ENCODE peak calls at places on chromosomes 13 and 19, in five cellular contexts. C is CD4-positive, CD25-positive, alpha-beta regulatory T cell; A is H1; G is endodermal cell; U is right lobe of liver. W is an unnamed sample.

GRCh38 chr13:40130871-40131636 is 475.6 kb downstream of the COG6 start:
- DNase-seq in C (no peak), A (no peak), G (no peak), U (no peak), W (no peak)

GRCh38 chr13:28336193-28336657 is 158.7 kb downstream of the FLT1 start:
- DNase-seq in C (no peak), A (no peak), G (no peak), U (no peak), W (no peak)

GRCh38 chr13:46374710-46375109 is 12.3 kb downstream of the RUBCNL start:
- DNase-seq in C (no peak), A (no peak), G (no peak), U (no peak), W (no peak)

GRCh38 chr13:32323912-32324311 is 8.6 kb downstream of the BRCA2 start:
- DNase-seq in C (no peak), A (no peak), G (no peak), U (no peak), W (peak; percentile 62)

GRCh38 chr13:21330126-21330861 is 128.8 kb downstream of the ZDHHC20 start:
- DNase-seq in C (no peak), A (no peak), G (no peak), U (no peak), W (peak; percentile 34)

GRCh38 chr13:77909827-77910226 is 8.8 kb downstream of the EDNRB start:
- DNase-seq in C (no peak), A (no peak), G (no peak), U (no peak), W (no peak)

GRCh38 chr13:77537302-77537919 is 1.9 kb downstream of the SCEL start:
- DNase-seq in C (no peak), A (no peak), G (no peak), U (no peak), W (no peak)

GRCh38 chr13:44710576-44710975 is 134.4 kb upstream of the TSC22D1 start:
- DNase-seq in C (no peak), A (no peak), G (no peak), U (no peak), W (peak; percentile 74)

GRCh38 chr13:50512602-50513527 is 330.6 kb downstream of the DLEU7 start:
- DNase-seq in C (peak; percentile 33), A (no peak), G (no peak), U (peak; percentile 63), W (peak; percentile 73)

GRCh38 chr19:718251-719024 is 9.7 kb downstream of the PALM start:
- DNase-seq in C (no peak), A (peak; percentile 60), G (no peak), U (no peak), W (no peak)

GRCh38 chr13:101700598-101700997 is 248.1 kb downstream of the ITGBL1 start:
- DNase-seq in C (no peak), A (no peak), G (no peak), U (no peak), W (peak; percentile 81)

GRCh38 chr19:1269478-1270167 is 491 bp downstream of the CIRBP start:
- DNase-seq in C (peak; percentile 87), A (peak; percentile 91), G (peak; percentile 90), U (peak; percentile 89), W (peak; percentile 92)

GRCh38 chr13:67642638-67643037 is 412.5 kb upstream of the PCDH9 start:
- DNase-seq in C (no peak), A (no peak), G (no peak), U (no peak), W (no peak)

GRCh38 chr19:35757231-35757748 is 461 bp upstream of the HSPB6 start:
- DNase-seq in C (no peak), A (no peak), G (no peak), U (peak; percentile 67), W (peak; percentile 95)

GRCh38 chr19:18274776-18275356 is 614 bp upstream of the IQCN start:
- DNase-seq in C (peak; percentile 62), A (no peak), G (peak; percentile 76), U (peak; percentile 89), W (peak; percentile 95)

GRCh38 chr19:13487985-13488384 is 18.3 kb downstream of the CACNA1A start:
- DNase-seq in C (no peak), A (no peak), G (no peak), U (no peak), W (no peak)

GRCh38 chr13:27583645-27584044 is 36.7 kb downstream of the LNX2 start:
- DNase-seq in C (no peak), A (no peak), G (no peak), U (no peak), W (no peak)

GRCh38 chr13:75645141-75645540 is 9.0 kb downstream of the LMO7 start:
- DNase-seq in C (no peak), A (no peak), G (no peak), U (no peak), W (peak; percentile 65)

GRCh38 chr19:1235625-1236538 is 1.9 kb downstream of the CBARP start:
- DNase-seq in C (no peak), A (no peak), G (no peak), U (no peak), W (no peak)

GRCh38 chr19:41064974-41065569 is 23.2 kb upstream of the CYP2A13 start:
- DNase-seq in C (no peak), A (no peak), G (peak; percentile 63), U (no peak), W (peak; percentile 5)

GRCh38 chr13:48950507-48950886 is 25.2 kb upstream of the FNDC3A start:
- DNase-seq in C (no peak), A (no peak), G (no peak), U (no peak), W (peak; percentile 27)

GRCh38 chr13:67763984-67764383 is 533.8 kb upstream of the PCDH9 start:
- DNase-seq in C (no peak), A (no peak), G (no peak), U (no peak), W (no peak)

GRCh38 chr19:33496496-33496895 is 25.1 kb downstream of the PEPD start:
- DNase-seq in C (no peak), A (no peak), G (no peak), U (no peak), W (no peak)

GRCh38 chr13:76792680-76793334 is 93.4 kb downstream of the KCTD12 start:
- DNase-seq in C (no peak), A (no peak), G (no peak), U (no peak), W (peak; percentile 63)

GRCh38 chr19:44260695-44261446 is 1.2 kb downstream of the ZNF233 start:
- DNase-seq in C (no peak), A (no peak), G (no peak), U (no peak), W (no peak)

GRCh38 chr19:35673121-35673804 is 6.9 kb downstream of the UPK1A start:
- DNase-seq in C (no peak), A (peak; percentile 89), G (peak; percentile 92), U (peak; percentile 55), W (peak; percentile 76)

GRCh38 chr19:44647144-44647543 is 3.4 kb downstream of the PVR start:
- DNase-seq in C (no peak), A (no peak), G (no peak), U (peak; percentile 23), W (no peak)

GRCh38 chr13:100796463-100796862 is 121.9 kb upstream of the TMTC4 start:
- DNase-seq in C (no peak), A (no peak), G (no peak), U (no peak), W (no peak)

GRCh38 chr13:21014666-21015170 is 46.7 kb downstream of the LATS2 start:
- DNase-seq in C (no peak), A (no peak), G (no peak), U (peak; percentile 34), W (peak; percentile 89)

GRCh38 chr13:98478134-98479129 is 98.5 kb downstream of the STK24 start:
- DNase-seq in C (no peak), A (no peak), G (peak; percentile 70), U (no peak), W (no peak)
- H3K4me1 ChIP-seq in C (peaks cover 66% of the 10 kb centered on the region), A (peaks cover 19% of the 10 kb centered on the region), G (peaks cover 19% of the 10 kb centered on the region), U (no peaks in the 10 kb centered on the region), W (peaks cover 28% of the 10 kb centered on the region)

GRCh38 chr19:4701557-4701956 is 22.1 kb downstream of the DPP9 start:
- DNase-seq in C (no peak), A (no peak), G (no peak), U (no peak), W (no peak)
- H3K36me3 ChIP-seq in C (peaks cover 63% of the 10 kb centered on the region), A (peaks cover 46% of the 10 kb centered on the region), G (peaks cover 61% of the 10 kb centered on the region), U (peaks cover 75% of the 10 kb centered on the region), W (peaks cover 71% of the 10 kb centered on the region)

DNA sequence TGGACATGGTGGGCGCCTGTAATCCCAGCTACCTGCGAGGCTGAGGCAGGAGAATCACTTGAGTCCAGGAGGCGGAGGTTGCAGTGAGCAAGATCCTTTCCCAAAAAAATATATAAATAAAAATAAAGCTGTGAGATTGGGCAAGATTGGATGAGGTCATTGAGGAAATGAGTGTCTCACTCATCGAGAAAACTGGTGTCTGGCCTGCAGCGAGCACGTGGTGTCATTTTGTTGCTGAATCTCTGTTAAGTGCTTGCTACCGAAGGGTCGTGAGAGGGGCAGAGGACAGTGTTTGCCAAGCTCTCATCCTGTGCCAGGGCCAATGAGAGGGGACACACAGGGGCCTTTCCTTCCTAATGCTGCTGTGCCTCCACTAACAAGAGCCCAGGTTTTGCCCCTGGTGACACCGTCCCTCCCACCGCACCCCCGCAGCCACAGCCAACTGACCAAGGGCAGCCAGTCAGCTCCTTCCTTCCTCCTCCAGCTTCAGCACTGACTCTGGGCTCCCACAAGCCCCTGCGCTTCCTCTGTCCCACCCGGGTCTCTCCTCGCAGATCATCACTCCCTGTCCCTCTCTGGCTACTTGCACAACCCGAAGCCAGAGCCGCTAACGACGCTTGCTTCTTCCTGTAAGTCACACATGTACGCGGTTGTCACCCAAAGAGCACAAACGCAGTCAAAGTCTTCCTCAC is 3.2 kb downstream of the POLD1 start:
- DNase-seq in C (no peak), A (no peak), G (no peak), U (no peak), W (no peak)
- H3K4me1 ChIP-seq in C (peaks cover 18% of the 10 kb centered on the region), A (no peaks in the 10 kb centered on the region), G (no peaks in the 10 kb centered on the region), U (no peaks in the 10 kb centered on the region), W (peaks cover 15% of the 10 kb centered on the region)

DNA sequence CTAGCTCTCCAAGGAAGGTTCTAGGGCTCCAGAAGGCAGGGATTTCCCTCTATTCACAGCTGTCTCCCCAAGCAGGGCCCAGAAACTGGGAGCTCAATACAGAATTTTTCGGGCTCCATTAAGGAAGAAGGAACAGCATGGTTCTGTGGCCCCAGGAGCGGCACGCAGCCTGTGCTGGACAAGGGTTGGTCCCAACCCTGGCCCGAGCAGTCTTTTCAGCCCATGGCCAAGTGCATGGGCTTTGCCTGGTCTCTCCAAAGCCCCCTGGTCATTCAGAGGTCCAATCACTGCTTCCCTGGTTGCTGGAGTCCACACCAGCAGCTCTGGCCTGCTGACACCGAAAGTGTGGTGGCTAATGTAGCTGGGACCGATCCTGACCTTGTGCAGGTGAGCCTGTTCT is 6.6 kb upstream of the PRKD2 start:
- DNase-seq in C (no peak), A (no peak), G (no peak), U (no peak), W (no peak)
- H3K36me3 ChIP-seq in C (peaks cover 49% of the 10 kb centered on the region), A (peaks cover 69% of the 10 kb centered on the region), G (peaks cover 60% of the 10 kb centered on the region), U (peaks cover 70% of the 10 kb centered on the region), W (peaks cover 83% of the 10 kb centered on the region)

DNA sequence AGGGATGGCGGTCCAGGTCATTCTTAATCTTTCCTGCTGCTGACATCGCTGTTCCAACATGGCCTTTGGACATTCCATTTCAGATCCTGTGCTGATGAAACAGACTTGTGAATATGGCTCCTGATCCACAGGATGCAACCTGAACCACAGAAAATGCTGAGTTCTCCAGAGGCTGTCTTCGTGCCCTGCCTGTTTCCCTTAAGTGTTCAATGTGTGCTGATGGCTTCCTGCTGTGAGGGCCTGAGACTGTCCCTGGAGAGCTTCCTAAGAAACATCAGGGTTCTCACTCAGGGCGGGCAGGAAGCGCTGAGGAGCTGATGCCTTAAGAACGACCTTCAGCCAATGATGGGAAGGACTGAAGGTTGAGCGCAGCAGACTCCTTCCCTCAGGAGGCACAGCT is 909.4 kb downstream of the UQCRFS1 start:
- DNase-seq in C (no peak), A (no peak), G (no peak), U (no peak), W (no peak)
- H3K4me1 ChIP-seq in C (no peaks in the 10 kb centered on the region), A (no peaks in the 10 kb centered on the region), G (no peaks in the 10 kb centered on the region), U (no peaks in the 10 kb centered on the region), W (peaks cover 2% of the 10 kb centered on the region)

GRCh38 chr13:98468929-98469328 is 108.0 kb downstream of the STK24 start:
- DNase-seq in C (no peak), A (no peak), G (no peak), U (no peak), W (no peak)
- H3K36me3 ChIP-seq in C (peaks cover 68% of the 10 kb centered on the region), A (peaks cover 3% of the 10 kb centered on the region), G (peaks cover 75% of the 10 kb centered on the region), U (peaks cover 7% of the 10 kb centered on the region), W (peaks cover 46% of the 10 kb centered on the region)

W was measured in adipocyte.